ENCODE peak calls at places on chromosomes 13 and 19, in six cellular contexts. O is heart right ventricle; I is CD4-positive, CD25-positive, alpha-beta regulatory T cell; C is tibial artery; W is CD8-positive, alpha-beta memory T cell; X is effector memory CD4-positive, alpha-beta T cell. L is an unnamed sample.

GRCh38 chr13:111313911-111314425 is 6.5 kb upstream of the TEX29 start:
- DNase-seq in O (no peak), I (no peak), C (no peak), W (no peak), X (no peak), L (no peak)

GRCh38 chr19:32675720-32676185 is at the start of gene RGS9BP:
- DNase-seq in X (peak; percentile 70), O (peak; percentile 85), I (peak; percentile 73), W (peak; percentile 76), C (peak; percentile 81), L (peak; percentile 89)

GRCh38 chr13:35744566-35745203 is 268.2 kb upstream of the MAB21L1 start:
- DNase-seq in C (no peak), W (no peak), I (no peak), X (no peak), O (no peak), L (no peak)

GRCh38 chr19:8028951-8029491 is 23.5 kb upstream of the CCL25 start:
- DNase-seq in W (no peak), X (no peak), C (no peak), I (no peak), O (no peak), L (no peak)

GRCh38 chr19:41945135-41945766 is 13.9 kb downstream of the RABAC1 start:
- DNase-seq in O (no peak), C (no peak), X (peak; percentile 81), W (peak; percentile 88), I (peak; percentile 87), L (no peak)

GRCh38 chr13:25619897-25620296 is 248.1 kb downstream of the ATP8A2 start:
- DNase-seq in X (no peak), I (no peak), O (no peak), W (no peak), C (no peak), L (no peak)

GRCh38 chr19:30731596-30731995 is 359.4 kb downstream of the ZNF536 start:
- DNase-seq in I (no peak), W (no peak), O (peak; percentile 16), C (no peak), X (no peak), L (no peak)

GRCh38 chr13:113734099-113734825 is 24.8 kb upstream of the TMEM255B start:
- DNase-seq in O (no peak), X (no peak), W (no peak), C (no peak), I (no peak), L (no peak)

GRCh38 chr19:44303305-44303704 is 1.5 kb downstream of the ZNF235 start:
- DNase-seq in O (no peak), C (no peak), X (no peak), W (no peak), I (no peak), L (no peak)

GRCh38 chr19:15628236-15629002 is 12.3 kb upstream of the CYP4F3 start:
- DNase-seq in C (no peak), X (no peak), I (no peak), W (no peak), O (no peak), L (no peak)

GRCh38 chr19:41376998-41377365 is 649 bp downstream of the TMEM91 start:
- DNase-seq in O (no peak), W (no peak), X (no peak), I (no peak), C (no peak), L (no peak)

GRCh38 chr19:52139291-52140076 is at the start of gene ZNF616:
- DNase-seq in O (peak; percentile 98), C (peak; percentile 95), W (peak; percentile 97), I (peak; percentile 94), X (peak; percentile 96), L (peak; percentile 98)

GRCh38 chr19:50204811-50205675 is 1.6 kb downstream of the MYH14 start:
- DNase-seq in W (no peak), I (no peak), O (peak; percentile 46), X (no peak), C (no peak), L (peak; percentile 65)

GRCh38 chr13:77507931-77508776 is 27.4 kb upstream of the SCEL start:
- DNase-seq in X (no peak), I (no peak), W (no peak), O (no peak), C (no peak), L (no peak)

GRCh38 chr19:19514881-19515763 is at the start of gene TSSK6:
- DNase-seq in C (no peak), X (no peak), W (no peak), O (no peak), I (no peak), L (no peak)

GRCh38 chr19:35073516-35073915 is 32.0 kb downstream of the HPN start:
- DNase-seq in X (no peak), I (no peak), O (no peak), C (no peak), W (no peak), L (no peak)

GRCh38 chr13:77372275-77372674 is 45.4 kb upstream of the MYCBP2 start:
- DNase-seq in O (no peak), W (no peak), X (no peak), C (no peak), I (no peak), L (no peak)

GRCh38 chr19:45440873-45441654 is 17.3 kb upstream of the ERCC1 start:
- DNase-seq in O (no peak), C (no peak), X (no peak), I (no peak), W (no peak), L (no peak)

GRCh38 chr19:41401483-41401882 is 3.9 kb downstream of the BCKDHA start:
- DNase-seq in X (no peak), I (no peak), C (no peak), W (no peak), O (no peak), L (no peak)

GRCh38 chr19:49497047-49497789 is 984 bp downstream of the RPS11 start:
- DNase-seq in I (peak; percentile 92), X (peak; percentile 75), O (peak; percentile 56), W (peak; percentile 69), C (peak; percentile 73), L (peak; percentile 64)

GRCh38 chr19:35715981-35716734 is 1.6 kb upstream of the KMT2B start:
- DNase-seq in O (peak; percentile 67), I (peak; percentile 48), W (no peak), X (no peak), C (peak; percentile 42), L (peak; percentile 70)

GRCh38 chr13:46182491-46182877 is 507 bp upstream of the LCP1 start:
- DNase-seq in W (no peak), O (no peak), X (no peak), C (no peak), I (no peak), L (no peak)

DNA sequence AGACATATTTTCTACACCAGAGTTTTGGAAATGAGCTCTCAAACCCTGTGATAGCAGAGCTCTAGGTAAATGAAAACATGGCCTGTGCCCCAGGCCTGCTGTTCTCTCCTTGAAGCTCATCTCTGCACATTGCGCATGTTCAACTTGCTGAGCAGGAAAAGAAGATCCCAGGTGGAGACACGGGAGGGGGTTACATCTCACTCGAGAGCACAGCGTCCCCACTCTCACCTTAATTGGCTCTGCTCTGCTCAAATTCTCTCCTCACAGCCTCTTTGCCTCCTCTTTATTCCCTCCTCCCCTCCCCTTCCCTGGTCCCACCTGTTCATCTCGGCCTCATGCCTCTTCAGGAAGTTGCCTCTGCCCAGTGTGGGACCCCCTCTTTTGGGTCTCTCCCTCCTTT is 44.7 kb downstream of the RGCC start:
- DNase-seq in O (no peak), W (no peak), I (no peak), C (no peak), X (no peak), L (no peak)
- H3K4me3 ChIP-seq in O (no peak overlapping the region), W (no peak overlapping the region), I (no peak overlapping the region), C (no peak overlapping the region), X (no peak overlapping the region), L (no peak overlapping the region)

GRCh38 chr19:18013210-18013609 is 5.2 kb downstream of the ARRDC2 start:
- DNase-seq in I (no peak), C (no peak), O (no peak), W (no peak), X (no peak), L (no peak)

GRCh38 chr19:18017275-18018083 is 9.5 kb downstream of the ARRDC2 start:
- DNase-seq in X (no peak), C (peak; percentile 54), O (peak; percentile 25), I (no peak), W (no peak), L (no peak)

GRCh38 chr19:18013621-18014111 is 5.7 kb downstream of the ARRDC2 start:
- DNase-seq in I (no peak), O (peak; percentile 38), X (no peak), C (no peak), W (no peak), L (peak; percentile 27)

GRCh38 chr19:18010149-18010548 is 2.2 kb downstream of the ARRDC2 start:
- DNase-seq in W (no peak), I (no peak), C (no peak), O (no peak), X (no peak), L (no peak)

GRCh38 chr19:18014197-18014596 is 6.2 kb downstream of the ARRDC2 start:
- DNase-seq in C (no peak), W (no peak), O (no peak), I (peak; percentile 75), X (no peak), L (no peak)
- H3K4me1 ChIP-seq in C (peaks cover 55% of the 10 kb centered on the region), W (peaks cover 61% of the 10 kb centered on the region), O (peaks cover 29% of the 10 kb centered on the region), I (peaks cover 47% of the 10 kb centered on the region), X (peaks cover 41% of the 10 kb centered on the region), L (peaks cover 99% of the 10 kb centered on the region)

GRCh38 chr13:32261567-32261966 is 53.6 kb downstream of the ZAR1L start:
- DNase-seq in W (no peak), O (peak; percentile 91), C (peak; percentile 80), X (no peak), I (no peak), L (peak; percentile 69)

GRCh38 chr13:32264407-32264806 is 50.8 kb downstream of the ZAR1L start:
- DNase-seq in I (no peak), W (no peak), X (no peak), O (peak; percentile 91), C (peak; percentile 71), L (peak; percentile 79)

GRCh38 chr13:32259116-32259515 is 56.0 kb downstream of the ZAR1L start:
- DNase-seq in W (no peak), C (no peak), X (no peak), O (no peak), I (no peak), L (no peak)

GRCh38 chr13:32262619-32263018 is 52.5 kb downstream of the ZAR1L start:
- DNase-seq in O (no peak), W (no peak), I (no peak), X (no peak), C (no peak), L (no peak)

GRCh38 chr13:32262165-32262564 is 53.0 kb downstream of the ZAR1L start:
- DNase-seq in O (no peak), X (no peak), I (no peak), C (no peak), W (no peak), L (no peak)
- H3K4me3 ChIP-seq in O (no peak overlapping the region), X (no peak overlapping the region), I (no peak overlapping the region), C (no peak overlapping the region), W (no peak overlapping the region), L (peak overlapping the region; percentile 7)

GRCh38 chr19:48371367-48371766 is 7.2 kb downstream of the SYNGR4 start:
- DNase-seq in O (no peak), X (no peak), I (no peak), W (no peak), C (no peak), L (no peak)
- H3K4me1 ChIP-seq in O (no peaks in the 10 kb centered on the region), X (no peaks in the 10 kb centered on the region), I (no peaks in the 10 kb centered on the region), W (no peaks in the 10 kb centered on the region), C (no peaks in the 10 kb centered on the region), L (no peaks in the 10 kb centered on the region)